ENCODE peak calls at places on chromosome 10, in nine cellular contexts. R is adrenal gland, J is endodermal cell, X is heart right ventricle, N is fibroblast of lung, B is K562, V is astrocyte of the cerebellum, I is H1, W is fibroblast of pulmonary artery. H is an unnamed sample.

GRCh38 chr10:45480294-45480693 is 106.3 kb downstream of the ALOX5 start:
- DNase-seq in R (no peak), J (no peak), X (no peak), N (no peak), B (no peak), V (no peak), I (no peak), W (no peak), H (no peak)

GRCh38 chr10:79273603-79274002 is 73.7 kb upstream of the PPIF start:
- DNase-seq in R (no peak), J (no peak), X (peak), N (peak), B (no peak), V (no peak), I (no peak), W (no peak), H (no peak)

GRCh38 chr10:58280485-58280884 is 11.5 kb downstream of the CISD1 start:
- DNase-seq in R (no peak), J (no peak), X (no peak), N (no peak), B (no peak), V (no peak), I (no peak), W (no peak), H (peak)

GRCh38 chr10:103854687-103855423 is 521 bp downstream of the SH3PXD2A start:
- DNase-seq in R (no peak), J (peak), X (peak), N (peak), B (no peak), V (no peak), I (no peak), W (no peak), H (no peak)

GRCh38 chr10:78973901-78974408 is 94.8 kb upstream of the ZMIZ1 start:
- DNase-seq in R (peak), J (peak), X (peak), N (peak), B (peak), V (peak), I (peak), W (peak), H (peak)

GRCh38 chr10:124341768-124342135 is 77.0 kb downstream of the OAT start:
- DNase-seq in R (no peak), J (peak), X (no peak), N (no peak), B (peak), V (no peak), I (no peak), W (no peak), H (no peak)

GRCh38 chr10:26797340-26797739 is 63.4 kb downstream of the ABI1 start:
- DNase-seq in R (no peak), J (no peak), X (no peak), N (no peak), B (no peak), V (no peak), I (no peak), W (no peak), H (no peak)

GRCh38 chr10:77234599-77234998 is 403.0 kb downstream of the KCNMA1 start:
- DNase-seq in R (no peak), J (no peak), X (no peak), N (no peak), B (no peak), V (no peak), I (no peak), W (no peak), H (no peak)

GRCh38 chr10:103660364-103661197 is 167.1 kb downstream of the NEURL1 start:
- DNase-seq in R (peak), J (no peak), X (no peak), N (peak), B (no peak), V (peak), I (no peak), W (peak), H (peak)

GRCh38 chr10:13924020-13924725 is 337.4 kb downstream of the PRPF18 start:
- DNase-seq in R (no peak), J (no peak), X (no peak), N (peak), B (no peak), V (peak), I (no peak), W (peak), H (peak)

GRCh38 chr10:44978570-44979280 is at the start of gene DEPP1:
- DNase-seq in R (peak), J (peak), X (peak), N (peak), B (peak), V (peak), I (no peak), W (peak), H (peak)

GRCh38 chr10:16116404-16117304 is 256.3 kb upstream of the MINDY3 start:
- DNase-seq in R (peak), J (peak), X (peak), N (peak), B (peak), V (no peak), I (peak), W (peak), H (peak)

GRCh38 chr10:108204528-108205313 is 1040.2 kb upstream of the SORCS1 start:
- DNase-seq in R (no peak), J (peak), X (no peak), N (peak), B (peak), V (no peak), I (peak), W (peak), H (peak)

GRCh38 chr10:80356563-80356999 is at the start of the genes DYDC1 and DYDC2:
- DNase-seq in R (no peak), J (peak), X (peak), N (peak), B (peak), V (no peak), I (peak), W (peak), H (peak)

GRCh38 chr10:112446055-112446854 is 459 bp downstream of the ZDHHC6 start:
- DNase-seq in R (no peak), J (peak), X (no peak), N (peak), B (no peak), V (no peak), I (no peak), W (peak), H (no peak)

GRCh38 chr10:34474555-34474954 is 340.5 kb downstream of the PARD3 start:
- DNase-seq in R (no peak), J (no peak), X (no peak), N (no peak), B (no peak), V (no peak), I (no peak), W (no peak), H (no peak)

GRCh38 chr10:128579902-128580301 is 453.7 kb upstream of the MKI67 start:
- DNase-seq in R (no peak), J (no peak), X (no peak), N (no peak), B (no peak), V (no peak), I (no peak), W (no peak), H (no peak)

GRCh38 chr10:125584954-125585353 is 98.0 kb downstream of the TEX36 start:
- DNase-seq in R (no peak), J (no peak), X (no peak), N (no peak), B (no peak), V (no peak), I (no peak), W (no peak), H (no peak)

GRCh38 chr10:74598891-74599566 is 227.4 kb upstream of the KAT6B start:
- DNase-seq in R (no peak), J (no peak), X (no peak), N (peak), B (no peak), V (no peak), I (no peak), W (peak), H (peak)
- H3K4me3 ChIP-seq in R (no peak), J (no peak), X (no peak), N (peak), B (no peak), V (no peak), I (no peak), W (peak), H (peak)

DNA sequence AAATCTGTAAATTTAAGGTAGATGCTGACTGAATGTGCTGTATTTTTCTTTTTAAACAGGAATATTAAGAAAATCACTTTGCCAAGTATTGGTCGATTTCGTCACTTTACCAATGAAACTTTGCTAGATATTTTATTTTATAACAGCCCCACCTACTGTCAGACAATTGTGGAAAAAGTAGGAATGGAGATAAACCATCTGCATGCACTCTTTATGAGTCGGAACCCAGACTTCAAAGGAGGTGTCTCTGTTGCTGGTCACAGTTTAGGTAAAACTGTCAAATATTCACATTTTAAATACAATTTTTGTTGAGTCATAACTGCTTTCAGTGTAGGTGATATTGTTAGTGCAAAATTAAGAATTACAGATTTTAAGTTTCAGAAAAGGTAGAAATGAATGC is 25.2 kb downstream of the SEC23IP start:
- DNase-seq in R (no peak), J (no peak), X (no peak), N (peak), B (peak), V (no peak), I (no peak), W (peak), H (peak)
- TF ChIP-seq CTCF in R (no peak), J (no peak), X (no peak), N (peak), B (peak), V (peak), I (no peak), W (no peak), H (peak)

GRCh38 chr10:27912241-27912640 is 86.6 kb downstream of the ODAD2 start:
- DNase-seq in R (no peak), J (no peak), X (no peak), N (peak), B (no peak), V (no peak), I (no peak), W (no peak), H (no peak)

GRCh38 chr10:27911006-27911405 is 87.9 kb downstream of the ODAD2 start:
- DNase-seq in R (no peak), J (no peak), X (no peak), N (peak), B (no peak), V (no peak), I (no peak), W (no peak), H (no peak)

GRCh38 chr10:27911645-27912044 is 87.2 kb downstream of the ODAD2 start:
- DNase-seq in R (no peak), J (peak), X (no peak), N (peak), B (no peak), V (peak), I (no peak), W (no peak), H (no peak)

DNA sequence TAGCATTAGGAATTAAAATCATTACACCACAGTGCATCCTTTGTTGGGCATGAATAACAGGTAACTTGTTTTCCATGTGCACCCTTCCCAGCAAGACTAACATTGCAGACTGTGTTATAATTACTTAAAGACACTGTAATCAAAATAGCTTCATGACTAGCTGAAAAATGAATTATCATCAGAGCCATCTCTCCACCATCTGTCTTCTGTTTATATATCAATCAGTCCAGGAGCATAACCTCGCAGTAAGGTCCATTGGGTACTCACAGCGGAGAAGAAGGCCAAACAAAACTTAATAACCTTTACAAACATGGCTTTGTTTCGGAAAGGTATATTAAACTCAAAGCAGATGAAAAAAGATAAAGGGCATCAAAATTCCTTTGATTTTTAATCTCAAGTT is 90.6 kb downstream of the ODAD2 start:
- DNase-seq in R (no peak), J (no peak), X (no peak), N (no peak), B (no peak), V (no peak), I (no peak), W (no peak), H (no peak)
- H3K4me3 ChIP-seq in R (no peak), J (no peak), X (no peak), N (no peak), B (no peak), V (no peak), I (no peak), W (no peak), H (no peak)

GRCh38 chr10:101062231-101063161 is 707 bp downstream of the KAZALD1 start:
- DNase-seq in R (peak), J (peak), X (peak), N (peak), B (peak), V (no peak), I (no peak), W (peak), H (peak)
- TF ChIP-seq CTCF in R (peak), J (peak), X (peak), N (peak), B (peak), V (peak), I (peak), W (peak), H (peak)

H was measured in fibroblast of villous mesenchyme.